ENCODE peak calls at places on chromosome 5, in six cellular contexts. B is stimulated activated CD4-positive, alpha-beta T cell treated with anti-CD3 and anti-CD28 coated beads, TNF-alpha, amount 100 ng/mL, for 4 hours; K is stomach; X is memory B cell; W is Caco-2; E is endothelial cell. C is an unnamed sample.

GRCh38 chr5:38648703-38649291 is 92.4 kb upstream of the LIFR start:
- DNase-seq in W (no peak), X (no peak), B (no peak), K (no peak), E (no peak), C (no peak)

GRCh38 chr5:39440964-39441363 is 16.2 kb upstream of the DAB2 start:
- DNase-seq in B (no peak), W (no peak), E (no peak), K (no peak), X (no peak), C (no peak)

GRCh38 chr5:56534102-56534501 is 281.2 kb upstream of the MAP3K1 start:
- DNase-seq in K (peak), W (peak), X (no peak), B (no peak), E (no peak), C (no peak)

GRCh38 chr5:87069974-87070608 is 197.6 kb upstream of the RASA1 start:
- DNase-seq in B (no peak), K (no peak), E (peak), W (peak), X (peak), C (peak)

GRCh38 chr5:11573140-11573800 is 331.0 kb downstream of the CTNND2 start:
- DNase-seq in E (no peak), K (no peak), X (no peak), B (no peak), W (no peak), C (no peak)

GRCh38 chr5:52838306-52839015 is 50.7 kb downstream of the ITGA1 start:
- DNase-seq in E (no peak), K (no peak), W (no peak), X (no peak), B (no peak), C (no peak)

GRCh38 chr5:135353952-135354721 is 44.9 kb downstream of the MACROH2A1 start:
- DNase-seq in B (no peak), W (no peak), E (no peak), X (no peak), K (no peak), C (no peak)

GRCh38 chr5:28967848-28968247 is 1929.5 kb upstream of the CDH9 start:
- DNase-seq in K (no peak), X (no peak), W (no peak), E (peak), B (no peak), C (no peak)

GRCh38 chr5:73384861-73385260 is 63.7 kb downstream of the FOXD1 start:
- DNase-seq in W (no peak), K (no peak), X (no peak), B (no peak), E (no peak), C (no peak)

GRCh38 chr5:126031989-126032716 is 391.1 kb upstream of the GRAMD2B start:
- DNase-seq in X (no peak), W (no peak), E (no peak), B (no peak), K (peak), C (no peak)

GRCh38 chr5:54874337-54875021 is 110.9 kb downstream of the ESM1 start:
- DNase-seq in K (no peak), E (no peak), W (no peak), X (no peak), B (no peak), C (no peak)

GRCh38 chr5:89440670-89441069 is 557.7 kb upstream of the MEF2C start:
- DNase-seq in K (no peak), E (no peak), W (no peak), B (no peak), X (no peak), C (no peak)

GRCh38 chr5:133396187-133396621 is 216.1 kb downstream of the FSTL4 start:
- DNase-seq in X (no peak), K (no peak), E (no peak), W (no peak), B (no peak), C (no peak)

GRCh38 chr5:126718246-126718868 is 58.6 kb upstream of the LMNB1 start:
- DNase-seq in B (no peak), W (peak), K (no peak), E (no peak), X (no peak), C (no peak)

GRCh38 chr5:128536861-128537305 is 1.2 kb downstream of the FBN2 start:
- DNase-seq in W (no peak), K (no peak), B (no peak), X (no peak), E (peak), C (no peak)

GRCh38 chr5:116577064-116577788 is 2.6 kb upstream of the SEMA6A start:
- DNase-seq in K (no peak), W (no peak), E (no peak), X (no peak), B (no peak), C (no peak)

GRCh38 chr5:126865299-126865698 is 88.4 kb downstream of the LMNB1 start:
- DNase-seq in B (no peak), W (no peak), X (no peak), E (no peak), K (no peak), C (no peak)

GRCh38 chr5:98827161-98827560 is 53.7 kb downstream of the RGMB start:
- DNase-seq in E (peak), K (no peak), X (peak), W (peak), B (no peak), C (no peak)

GRCh38 chr5:112419050-112419595 is at the start of gene EPB41L4A:
- DNase-seq in X (no peak), W (peak), B (no peak), E (peak), K (peak), C (peak)

GRCh38 chr5:102388235-102388634 is 92.2 kb upstream of the SLCO4C1 start:
- DNase-seq in W (no peak), B (no peak), K (no peak), E (no peak), X (no peak), C (no peak)

GRCh38 chr5:142221091-142221860 is 103.5 kb downstream of the SPRY4 start:
- DNase-seq in X (no peak), E (no peak), W (no peak), B (no peak), K (no peak), C (no peak)

C was measured in transverse colon.